ENCODE peak calls at places on chromosomes 6 and 20, in ten cellular contexts. C is upper lobe of right lung, S is adrenal gland, L is IMR-90, F is Peyer's patch, V is fibroblast of lung, X is heart left ventricle, I is right lobe of liver, D is suprapubic skin, Z is right atrium auricular region. P is an unnamed sample. For H3K36me3, the result is how much of the 10 kb centered on the place peaks cover.

GRCh38 chr6:108211676-108212075 is 45.9 kb downstream of the NR2E1 start:
- DNase-seq in Z (no peak), D (no peak), V (no peak), L (no peak), S (no peak), C (no peak), I (no peak), X (no peak), F (no peak), P (no peak)

GRCh38 chr6:163860194-163861081 is 445.9 kb downstream of the QKI start:
- DNase-seq in I (no peak), X (no peak), D (no peak), S (no peak), V (peak), C (no peak), Z (no peak), F (no peak), L (peak), P (no peak)

GRCh38 chr6:109626311-109626710 is 64.7 kb downstream of the AK9 start:
- DNase-seq in V (no peak), L (no peak), Z (no peak), X (no peak), S (no peak), I (no peak), C (no peak), D (no peak), F (no peak), P (no peak)

GRCh38 chr6:166960609-166960978 is 4.2 kb upstream of the RNASET2 start:
- DNase-seq in D (no peak), Z (no peak), S (no peak), X (no peak), L (no peak), I (no peak), C (no peak), F (no peak), V (no peak), P (no peak)

GRCh38 chr6:166419268-166419667 is 36.5 kb upstream of the MPC1 start:
- DNase-seq in I (no peak), L (peak), D (no peak), X (no peak), C (peak), F (peak), S (no peak), V (peak), Z (no peak), P (no peak)

GRCh38 chr6:165478581-165478980 is 169.2 kb upstream of the C6orf118 start:
- DNase-seq in V (no peak), Z (no peak), S (no peak), D (no peak), I (no peak), F (no peak), C (no peak), X (no peak), L (no peak), P (no peak)

GRCh38 chr6:84284428-84285033 is 57.1 kb upstream of the CEP162 start:
- DNase-seq in D (no peak), F (no peak), S (no peak), L (peak), Z (no peak), X (no peak), C (no peak), I (no peak), V (peak), P (no peak)

GRCh38 chr20:23165307-23165750 is 79.2 kb upstream of the CD93 start:
- DNase-seq in Z (no peak), L (no peak), C (no peak), F (peak), X (no peak), I (no peak), D (no peak), S (no peak), V (no peak), P (no peak)

GRCh38 chr6:20459682-20460081 is 58.0 kb downstream of the E2F3 start:
- DNase-seq in V (no peak), C (no peak), Z (no peak), L (no peak), F (no peak), I (no peak), D (no peak), S (no peak), X (no peak), P (no peak)

GRCh38 chr6:138198430-138199091 is 19.7 kb downstream of the PBOV1 start:
- DNase-seq in C (no peak), V (no peak), X (no peak), Z (no peak), I (no peak), L (no peak), S (no peak), D (no peak), F (no peak), P (no peak)

GRCh38 chr6:116766506-116767176 is 1.1 kb upstream of the FAM162B start:
- DNase-seq in S (no peak), V (no peak), F (no peak), D (no peak), L (no peak), C (no peak), X (no peak), Z (no peak), I (no peak), P (no peak)

GRCh38 chr6:112372213-112372806 is 25.2 kb downstream of the RFPL4B start:
- DNase-seq in S (no peak), I (no peak), X (no peak), L (peak), F (no peak), C (no peak), D (no peak), V (peak), Z (no peak), P (no peak)

GRCh38 chr20:2301164-2301622 is 5.4 kb downstream of the TGM3 start:
- DNase-seq in V (no peak), Z (peak), D (no peak), S (peak), F (peak), I (peak), C (peak), X (peak), L (no peak), P (no peak)

GRCh38 chr20:63532449-63532971 is 4.7 kb downstream of the PTK6 start:
- DNase-seq in F (peak), D (peak), V (no peak), S (no peak), L (no peak), I (no peak), C (no peak), Z (no peak), X (no peak), P (no peak)

GRCh38 chr6:145904878-145905277 is 59.3 kb downstream of the SHPRH start:
- DNase-seq in Z (no peak), S (no peak), F (peak), V (no peak), I (no peak), L (no peak), D (no peak), X (no peak), C (no peak), P (peak)

GRCh38 chr6:55886185-55886836 is 10.9 kb upstream of the BMP5 start:
- DNase-seq in L (peak), X (no peak), Z (no peak), F (no peak), D (no peak), C (no peak), I (no peak), S (no peak), V (peak), P (no peak)

GRCh38 chr20:19628570-19629134 is 129.4 kb upstream of the RIN2 start:
- DNase-seq in S (peak), L (peak), C (no peak), I (peak), F (peak), D (no peak), V (peak), Z (no peak), X (no peak), P (peak)

GRCh38 chr6:167996424-167997199 is 859 bp upstream of the KIF25 start:
- DNase-seq in F (no peak), I (no peak), C (peak), V (no peak), S (no peak), Z (no peak), X (no peak), D (no peak), L (no peak), P (no peak)

GRCh38 chr6:88422831-88423230 is 256.7 kb upstream of the CNR1 start:
- DNase-seq in F (no peak), X (no peak), S (no peak), L (no peak), C (no peak), Z (no peak), V (no peak), D (no peak), I (no peak), P (no peak)

GRCh38 chr6:71103150-71103549 is 146.3 kb upstream of the B3GAT2 start:
- DNase-seq in Z (no peak), F (no peak), V (no peak), S (no peak), L (no peak), D (no peak), C (no peak), I (no peak), X (no peak), P (no peak)

GRCh38 chr6:84569882-84570281 is 194.5 kb downstream of the TBX18 start:
- DNase-seq in L (no peak), V (no peak), D (no peak), F (no peak), S (no peak), C (no peak), Z (no peak), I (no peak), X (no peak), P (no peak)

GRCh38 chr20:64027981-64028685 is 7.8 kb upstream of the C20orf204 start:
- DNase-seq in I (no peak), V (no peak), X (no peak), C (no peak), D (no peak), L (no peak), S (no peak), F (no peak), Z (no peak), P (no peak)

DNA sequence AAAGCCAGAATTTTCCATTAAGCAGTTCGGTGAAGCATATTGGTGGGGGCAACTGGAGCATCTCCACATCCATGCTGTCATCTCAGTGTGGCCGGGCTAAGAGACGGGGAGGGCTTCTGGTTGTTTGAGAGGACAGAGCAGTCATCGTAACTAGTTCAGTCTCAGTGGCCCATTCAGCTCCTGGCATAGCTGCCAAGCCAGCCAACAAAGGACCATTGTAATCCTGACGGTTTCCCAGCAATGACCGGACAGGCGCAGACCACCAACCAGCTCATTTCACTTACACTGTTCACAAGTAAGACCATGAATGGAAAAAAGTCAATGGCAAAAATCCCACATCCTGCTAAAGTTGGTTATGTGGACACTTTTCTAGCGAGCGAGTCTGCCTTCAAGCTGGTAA is 14.9 kb upstream of the HDDC2 start:
- DNase-seq in L (no peak), D (no peak), I (no peak), X (no peak), Z (no peak), C (no peak), F (no peak), V (no peak), S (no peak), P (no peak)
- TF ChIP-seq CTCF in L (no peak), D (no peak), I (no peak), X (no peak), Z (no peak), C (no peak), F (no peak), V (no peak), S (no peak), P (no peak)

GRCh38 chr20:50575869-50576720 is 65.9 kb downstream of the PTPN1 start:
- DNase-seq in V (peak), X (peak), S (peak), D (no peak), Z (peak), F (peak), L (peak), C (peak), I (peak), P (peak)

GRCh38 chr20:50571466-50571865 is 61.3 kb downstream of the PTPN1 start:
- DNase-seq in V (no peak), I (no peak), S (no peak), D (no peak), Z (no peak), F (no peak), C (no peak), X (no peak), L (no peak), P (no peak)

GRCh38 chr20:50574586-50574985 is 64.4 kb downstream of the PTPN1 start:
- DNase-seq in C (no peak), L (no peak), D (no peak), V (no peak), F (peak), X (no peak), I (no peak), Z (no peak), S (peak), P (no peak)

GRCh38 chr20:50574108-50574507 is 63.9 kb downstream of the PTPN1 start:
- DNase-seq in V (no peak), X (no peak), L (no peak), D (no peak), S (no peak), F (peak), C (no peak), Z (no peak), I (no peak), P (no peak)

GRCh38 chr20:50572922-50573777 is 63.0 kb downstream of the PTPN1 start:
- DNase-seq in L (peak), Z (peak), S (peak), V (peak), F (peak), I (peak), C (no peak), X (peak), D (no peak), P (no peak)
- H3K36me3 ChIP-seq in L (half or more), Z (under half), S (under half), V (under half), F (under half), I (under half), C (half or more), X (under half), D (under half), P (under half)

GRCh38 chr20:4795394-4795793 is 73.7 kb downstream of the PRND start:
- DNase-seq in V (peak), L (peak), D (no peak), Z (peak), X (no peak), S (no peak), F (no peak), I (no peak), C (no peak), P (no peak)
- H3K27ac ChIP-seq in V (peak), L (no peak), D (peak), Z (no peak), X (no peak), S (no peak), F (no peak), I (no peak), C (no peak), P (no peak)

DNA sequence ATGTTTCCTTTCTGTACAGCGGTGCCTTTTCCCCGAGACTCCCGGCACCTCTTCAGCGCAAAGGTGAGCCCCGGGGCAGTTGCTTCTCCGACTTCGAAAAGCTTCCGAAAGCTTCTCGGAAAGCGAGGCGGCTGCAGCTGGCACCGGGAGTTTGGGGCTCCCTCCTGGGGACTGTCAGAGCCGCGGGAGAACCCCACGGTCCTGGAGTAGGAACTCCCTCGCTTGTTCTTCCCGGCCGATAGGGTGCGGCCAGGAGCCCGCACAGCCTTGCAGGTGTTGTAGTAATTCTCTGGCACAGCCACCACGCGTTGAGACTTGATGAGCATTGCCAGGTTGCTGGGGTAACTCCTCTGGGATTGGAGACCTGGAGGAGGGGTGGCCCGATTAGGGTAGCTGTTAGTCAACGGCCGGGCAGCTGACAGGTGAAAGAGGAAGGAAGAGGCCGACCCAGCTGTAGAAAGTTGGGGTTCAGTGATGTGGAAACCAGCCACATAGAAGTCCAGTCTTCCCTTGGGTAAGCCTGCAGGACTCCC is 708 bp downstream of the KDM1B start:
- DNase-seq in I (peak), F (peak), Z (peak), L (peak), V (peak), S (peak), X (peak), C (peak), D (peak), P (peak)
- TF ChIP-seq CTCF in I (peak), F (peak), Z (no peak), L (peak), V (peak), S (no peak), X (no peak), C (peak), D (no peak), P (peak)

GRCh38 chr6:124269733-124270132 is 466.1 kb downstream of the NKAIN2 start:
- DNase-seq in I (no peak), Z (no peak), L (no peak), D (no peak), X (no peak), F (no peak), S (no peak), V (no peak), C (no peak), P (no peak)
- H3K36me3 ChIP-seq in I (under half), Z (under half), L (under half), D (under half), X (under half), F (under half), S (under half), V (under half), C (under half), P (under half)

GRCh38 chr20:3727333-3728035 is 5.0 kb upstream of the HSPA12B start:
- DNase-seq in X (no peak), S (no peak), Z (no peak), V (peak), L (peak), D (no peak), F (no peak), I (no peak), C (peak), P (no peak)
- H3K27ac ChIP-seq in X (peak), S (no peak), Z (peak), V (no peak), L (no peak), D (peak), F (no peak), I (no peak), C (no peak), P (no peak)

DNA sequence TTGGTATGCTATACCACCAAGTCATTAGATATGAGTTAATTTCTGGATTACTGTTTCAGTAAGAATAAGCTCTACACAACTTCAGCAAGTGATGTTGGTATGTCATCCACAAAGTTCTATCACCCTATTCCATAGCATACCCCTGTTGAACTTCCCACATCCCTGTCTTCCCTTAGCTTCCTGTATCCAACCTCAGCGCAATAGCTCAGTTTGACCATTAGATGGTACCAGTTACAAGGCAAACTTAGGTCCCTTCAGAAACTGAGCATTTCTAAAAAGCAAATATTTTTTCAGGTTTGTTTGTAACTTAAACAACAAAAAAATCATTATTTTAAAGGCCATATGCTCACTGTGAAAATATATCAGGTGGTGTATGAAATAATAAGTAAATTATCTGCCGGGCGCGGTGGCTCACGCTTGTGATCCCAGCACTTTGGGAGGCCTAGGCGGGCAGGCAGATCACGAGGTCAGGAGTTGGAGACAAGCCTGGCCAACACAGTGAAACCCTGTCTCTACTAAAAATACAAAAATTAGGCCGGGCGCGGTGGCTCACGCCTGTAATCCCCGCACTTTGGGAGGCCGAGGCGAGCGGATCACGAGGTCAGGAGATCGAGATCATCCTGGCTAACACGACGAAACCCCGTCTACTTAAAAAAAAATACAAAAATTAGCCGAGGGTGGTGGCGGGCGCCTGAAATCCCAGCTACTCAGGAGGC is 8.8 kb upstream of the MOG start:
- DNase-seq in F (no peak), Z (no peak), V (peak), L (peak), S (no peak), I (no peak), C (no peak), D (no peak), X (no peak), P (no peak)
- TF ChIP-seq CTCF in F (peak), Z (peak), V (peak), L (peak), S (peak), I (peak), C (peak), D (no peak), X (peak), P (peak)

GRCh38 chr6:36322591-36322990 is 14.1 kb downstream of the BNIP5 start:
- DNase-seq in V (no peak), L (no peak), Z (no peak), S (no peak), I (no peak), D (no peak), C (no peak), F (no peak), X (no peak), P (no peak)

GRCh38 chr6:36318690-36319435 is 17.8 kb downstream of the BNIP5 start:
- DNase-seq in X (no peak), L (no peak), V (no peak), D (no peak), C (no peak), S (no peak), F (no peak), I (no peak), Z (no peak), P (peak)

GRCh38 chr6:36319834-36320233 is 16.9 kb downstream of the BNIP5 start:
- DNase-seq in V (no peak), I (no peak), Z (no peak), F (no peak), L (no peak), S (no peak), D (no peak), X (no peak), C (no peak), P (no peak)

GRCh38 chr6:36319436-36319762 is 17.3 kb downstream of the BNIP5 start:
- DNase-seq in I (no peak), Z (no peak), C (no peak), S (no peak), L (no peak), V (no peak), X (no peak), F (peak), D (no peak), P (peak)

GRCh38 chr6:36320475-36320874 is 16.2 kb downstream of the BNIP5 start:
- DNase-seq in X (no peak), C (no peak), I (no peak), L (no peak), Z (no peak), S (no peak), V (no peak), F (no peak), D (no peak), P (no peak)
- H3K36me3 ChIP-seq in X (under half), C (under half), I (under half), L (under half), Z (under half), S (under half), V (under half), F (under half), D (under half), P (under half)

DNA sequence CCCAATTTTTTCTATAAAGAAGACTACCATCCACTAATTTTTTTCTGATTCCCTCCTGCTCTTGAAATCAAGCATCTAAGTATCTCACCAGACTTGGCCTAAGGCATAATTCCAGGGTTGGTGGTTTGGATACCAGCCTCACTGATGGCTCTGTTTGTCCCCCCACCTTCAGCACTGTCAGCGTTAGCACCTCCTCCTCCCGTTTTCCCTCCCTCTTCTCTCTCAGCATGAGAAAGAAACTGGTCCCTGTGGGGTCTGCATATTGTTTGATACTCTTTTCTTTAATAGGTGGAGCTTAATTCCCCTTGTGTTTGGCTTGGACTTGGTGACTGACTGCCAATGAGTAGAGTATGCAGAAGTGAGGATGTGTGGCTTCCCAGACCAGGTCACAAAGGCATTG is 65.1 kb downstream of the RIOK1 start:
- DNase-seq in Z (no peak), I (no peak), X (no peak), D (no peak), L (no peak), C (no peak), F (no peak), V (no peak), S (no peak), P (no peak)
- H3K27ac ChIP-seq in Z (no peak), I (no peak), X (no peak), D (no peak), L (no peak), C (no peak), F (no peak), V (no peak), S (no peak), P (no peak)

P was measured in body of pancreas.